ENCODE peak calls at places on chromosomes 16 and 17, in four cellular contexts. One of them, this sample, is unnamed.
A peak's percentile ranks its signal among the peaks of the same experiment; 100 is the strongest.

GRCh38 chr17:31431795-31432658 is 40.6 kb downstream of the RAB11FIP4 start:
- DNase-seq in stimulated activated CD4-positive, alpha-beta T cell treated with anti-CD3 and anti-CD28 coated beads, TNF-alpha, amount 100 ng/mL, for 24 hours: no peak
- DNase-seq in GF-D8: no peak
- DNase-seq in EL: no peak
- DNase-seq in this sample: no peak

GRCh38 chr16:69892378-69892777 is 58.8 kb upstream of the CLEC18A start:
- DNase-seq in GF-D8: no peak
- DNase-seq in stimulated activated CD4-positive, alpha-beta T cell treated with anti-CD3 and anti-CD28 coated beads, TNF-alpha, amount 100 ng/mL, for 24 hours: no peak
- DNase-seq in EL: no peak
- DNase-seq in this sample: no peak

GRCh38 chr16:53773150-53773846 is 69.3 kb downstream of the FTO start:
- DNase-seq in stimulated activated CD4-positive, alpha-beta T cell treated with anti-CD3 and anti-CD28 coated beads, TNF-alpha, amount 100 ng/mL, for 24 hours: no peak
- DNase-seq in GF-D8: peak; percentile 33
- DNase-seq in EL: peak; percentile 72
- DNase-seq in this sample: peak; percentile 73

GRCh38 chr16:84324439-84325262 is 30.0 kb downstream of the WFDC1 start:
- DNase-seq in EL: no peak
- DNase-seq in GF-D8: no peak
- DNase-seq in stimulated activated CD4-positive, alpha-beta T cell treated with anti-CD3 and anti-CD28 coated beads, TNF-alpha, amount 100 ng/mL, for 24 hours: no peak
- DNase-seq in this sample: no peak

GRCh38 chr17:70882504-70882903 is 713.2 kb downstream of the KCNJ2 start:
- DNase-seq in stimulated activated CD4-positive, alpha-beta T cell treated with anti-CD3 and anti-CD28 coated beads, TNF-alpha, amount 100 ng/mL, for 24 hours: no peak
- DNase-seq in EL: no peak
- DNase-seq in GF-D8: no peak
- DNase-seq in this sample: no peak

GRCh38 chr17:75457047-75457654 is 716 bp downstream of the TMEM94 start:
- DNase-seq in GF-D8: no peak
- DNase-seq in EL: peak; percentile 65
- DNase-seq in stimulated activated CD4-positive, alpha-beta T cell treated with anti-CD3 and anti-CD28 coated beads, TNF-alpha, amount 100 ng/mL, for 24 hours: no peak
- DNase-seq in this sample: no peak

GRCh38 chr17:17546399-17547185 is 44.9 kb downstream of the PEMT start:
- DNase-seq in EL: no peak
- DNase-seq in stimulated activated CD4-positive, alpha-beta T cell treated with anti-CD3 and anti-CD28 coated beads, TNF-alpha, amount 100 ng/mL, for 24 hours: no peak
- DNase-seq in GF-D8: no peak
- DNase-seq in this sample: no peak

GRCh38 chr17:740240-741055 is 8.1 kb downstream of the TLCD3A start:
- DNase-seq in stimulated activated CD4-positive, alpha-beta T cell treated with anti-CD3 and anti-CD28 coated beads, TNF-alpha, amount 100 ng/mL, for 24 hours: no peak
- DNase-seq in GF-D8: peak; percentile 67
- DNase-seq in EL: no peak
- DNase-seq in this sample: no peak

GRCh38 chr16:24036614-24037013 is 200.8 kb downstream of the PRKCB start:
- DNase-seq in stimulated activated CD4-positive, alpha-beta T cell treated with anti-CD3 and anti-CD28 coated beads, TNF-alpha, amount 100 ng/mL, for 24 hours: peak; percentile 11
- DNase-seq in GF-D8: no peak
- DNase-seq in EL: peak; percentile 37
- DNase-seq in this sample: peak; percentile 38

GRCh38 chr17:46141645-46142044 is 51.6 kb downstream of the KANSL1 start:
- DNase-seq in EL: no peak
- DNase-seq in GF-D8: no peak
- DNase-seq in stimulated activated CD4-positive, alpha-beta T cell treated with anti-CD3 and anti-CD28 coated beads, TNF-alpha, amount 100 ng/mL, for 24 hours: no peak
- DNase-seq in this sample: no peak

GRCh38 chr16:17101646-17102045 is 369.1 kb downstream of the XYLT1 start:
- DNase-seq in EL: no peak
- DNase-seq in GF-D8: no peak
- DNase-seq in stimulated activated CD4-positive, alpha-beta T cell treated with anti-CD3 and anti-CD28 coated beads, TNF-alpha, amount 100 ng/mL, for 24 hours: no peak
- DNase-seq in this sample: no peak

GRCh38 chr17:56699186-56699895 is 105.8 kb downstream of the NOG start:
- DNase-seq in stimulated activated CD4-positive, alpha-beta T cell treated with anti-CD3 and anti-CD28 coated beads, TNF-alpha, amount 100 ng/mL, for 24 hours: no peak
- DNase-seq in EL: peak; percentile 100
- DNase-seq in GF-D8: no peak
- DNase-seq in this sample: peak; percentile 96

GRCh38 chr17:50586421-50587247 is 26.1 kb downstream of the CACNA1G start:
- DNase-seq in stimulated activated CD4-positive, alpha-beta T cell treated with anti-CD3 and anti-CD28 coated beads, TNF-alpha, amount 100 ng/mL, for 24 hours: no peak
- DNase-seq in EL: no peak
- DNase-seq in GF-D8: no peak
- DNase-seq in this sample: no peak

GRCh38 chr17:80307994-80308671 is 47.5 kb downstream of the RNF213 start:
- DNase-seq in GF-D8: no peak
- DNase-seq in EL: no peak
- DNase-seq in stimulated activated CD4-positive, alpha-beta T cell treated with anti-CD3 and anti-CD28 coated beads, TNF-alpha, amount 100 ng/mL, for 24 hours: no peak
- DNase-seq in this sample: no peak

GRCh38 chr17:29154516-29155234 is 25.5 kb downstream of the MYO18A start:
- DNase-seq in EL: no peak
- DNase-seq in stimulated activated CD4-positive, alpha-beta T cell treated with anti-CD3 and anti-CD28 coated beads, TNF-alpha, amount 100 ng/mL, for 24 hours: no peak
- DNase-seq in GF-D8: no peak
- DNase-seq in this sample: no peak

GRCh38 chr17:10652984-10653680 is 4.0 kb downstream of the MYH3 start:
- DNase-seq in stimulated activated CD4-positive, alpha-beta T cell treated with anti-CD3 and anti-CD28 coated beads, TNF-alpha, amount 100 ng/mL, for 24 hours: no peak
- DNase-seq in GF-D8: peak; percentile 51
- DNase-seq in EL: no peak
- DNase-seq in this sample: no peak

GRCh38 chr17:67602439-67602838 is 115.3 kb upstream of the NOL11 start:
- DNase-seq in EL: no peak
- DNase-seq in GF-D8: no peak
- DNase-seq in stimulated activated CD4-positive, alpha-beta T cell treated with anti-CD3 and anti-CD28 coated beads, TNF-alpha, amount 100 ng/mL, for 24 hours: no peak
- DNase-seq in this sample: no peak

GRCh38 chr16:25143898-25144297 is 32.4 kb downstream of the LCMT1 start:
- DNase-seq in EL: no peak
- DNase-seq in stimulated activated CD4-positive, alpha-beta T cell treated with anti-CD3 and anti-CD28 coated beads, TNF-alpha, amount 100 ng/mL, for 24 hours: no peak
- DNase-seq in GF-D8: no peak
- DNase-seq in this sample: no peak

GRCh38 chr17:51647873-51648272 is 387.5 kb downstream of the UTP18 start:
- DNase-seq in stimulated activated CD4-positive, alpha-beta T cell treated with anti-CD3 and anti-CD28 coated beads, TNF-alpha, amount 100 ng/mL, for 24 hours: no peak
- DNase-seq in EL: peak; percentile 4
- DNase-seq in GF-D8: no peak
- DNase-seq in this sample: no peak

GRCh38 chr17:38562903-38563302 is 42.8 kb downstream of the SRCIN1 start:
- DNase-seq in EL: no peak
- DNase-seq in stimulated activated CD4-positive, alpha-beta T cell treated with anti-CD3 and anti-CD28 coated beads, TNF-alpha, amount 100 ng/mL, for 24 hours: no peak
- DNase-seq in GF-D8: no peak
- DNase-seq in this sample: no peak

GRCh38 chr16:15493416-15494181 is 59.2 kb downstream of the BMERB1 start:
- DNase-seq in EL: peak; percentile 53
- DNase-seq in GF-D8: no peak
- DNase-seq in stimulated activated CD4-positive, alpha-beta T cell treated with anti-CD3 and anti-CD28 coated beads, TNF-alpha, amount 100 ng/mL, for 24 hours: no peak
- DNase-seq in this sample: peak; percentile 18

GRCh38 chr17:37710344-37710886 is 34.4 kb downstream of the HNF1B start:
- DNase-seq in GF-D8: no peak
- DNase-seq in EL: peak; percentile 41
- DNase-seq in stimulated activated CD4-positive, alpha-beta T cell treated with anti-CD3 and anti-CD28 coated beads, TNF-alpha, amount 100 ng/mL, for 24 hours: no peak
- DNase-seq in this sample: peak; percentile 88

GRCh38 chr16:15775663-15776304 is 81.0 kb downstream of the MYH11 start:
- DNase-seq in stimulated activated CD4-positive, alpha-beta T cell treated with anti-CD3 and anti-CD28 coated beads, TNF-alpha, amount 100 ng/mL, for 24 hours: no peak
- DNase-seq in GF-D8: no peak
- DNase-seq in EL: peak; percentile 29
- DNase-seq in this sample: peak; percentile 4

GRCh38 chr17:68819465-68819864 is 135.7 kb downstream of the ABCA8 start:
- DNase-seq in stimulated activated CD4-positive, alpha-beta T cell treated with anti-CD3 and anti-CD28 coated beads, TNF-alpha, amount 100 ng/mL, for 24 hours: no peak
- DNase-seq in GF-D8: no peak
- DNase-seq in EL: no peak
- DNase-seq in this sample: no peak

GRCh38 chr16:30472328-30472942 is at the start of gene ITGAL:
- DNase-seq in stimulated activated CD4-positive, alpha-beta T cell treated with anti-CD3 and anti-CD28 coated beads, TNF-alpha, amount 100 ng/mL, for 24 hours: peak; percentile 71
- DNase-seq in GF-D8: peak; percentile 86
- DNase-seq in EL: no peak
- DNase-seq in this sample: no peak

GRCh38 chr16:89633064-89633631 is 19.7 kb downstream of the DPEP1 start:
- DNase-seq in GF-D8: no peak
- DNase-seq in stimulated activated CD4-positive, alpha-beta T cell treated with anti-CD3 and anti-CD28 coated beads, TNF-alpha, amount 100 ng/mL, for 24 hours: no peak
- DNase-seq in EL: peak; percentile 95
- DNase-seq in this sample: peak; percentile 45

GRCh38 chr16:47467501-47467900 is 6.4 kb downstream of the PHKB start:
- DNase-seq in EL: peak; percentile 26
- DNase-seq in stimulated activated CD4-positive, alpha-beta T cell treated with anti-CD3 and anti-CD28 coated beads, TNF-alpha, amount 100 ng/mL, for 24 hours: no peak
- DNase-seq in GF-D8: no peak
- DNase-seq in this sample: no peak

GRCh38 chr16:17345043-17345442 is 125.7 kb downstream of the XYLT1 start:
- DNase-seq in EL: no peak
- DNase-seq in stimulated activated CD4-positive, alpha-beta T cell treated with anti-CD3 and anti-CD28 coated beads, TNF-alpha, amount 100 ng/mL, for 24 hours: no peak
- DNase-seq in GF-D8: no peak
- DNase-seq in this sample: no peak

GRCh38 chr17:41308251-41308917 is 725 bp downstream of the KRTAP16-1 start:
- DNase-seq in GF-D8: peak; percentile 71
- DNase-seq in stimulated activated CD4-positive, alpha-beta T cell treated with anti-CD3 and anti-CD28 coated beads, TNF-alpha, amount 100 ng/mL, for 24 hours: peak; percentile 22
- DNase-seq in EL: no peak
- DNase-seq in this sample: no peak

GRCh38 chr17:18191967-18192366 is 8.3 kb downstream of the ALKBH5 start:
- DNase-seq in EL: peak; percentile 18
- DNase-seq in stimulated activated CD4-positive, alpha-beta T cell treated with anti-CD3 and anti-CD28 coated beads, TNF-alpha, amount 100 ng/mL, for 24 hours: no peak
- DNase-seq in GF-D8: no peak
- DNase-seq in this sample: no peak

GRCh38 chr17:41284546-41284945 is 9.0 kb downstream of the KRTAP9-7 start:
- DNase-seq in stimulated activated CD4-positive, alpha-beta T cell treated with anti-CD3 and anti-CD28 coated beads, TNF-alpha, amount 100 ng/mL, for 24 hours: no peak
- DNase-seq in EL: peak; percentile 27
- DNase-seq in GF-D8: no peak
- DNase-seq in this sample: no peak

GRCh38 chr17:83183150-83183820 is 103.9 kb downstream of the METRNL start:
- DNase-seq in EL: no peak
- DNase-seq in GF-D8: no peak
- DNase-seq in stimulated activated CD4-positive, alpha-beta T cell treated with anti-CD3 and anti-CD28 coated beads, TNF-alpha, amount 100 ng/mL, for 24 hours: no peak
- DNase-seq in this sample: no peak

GRCh38 chr16:57444711-57445110 is 2.5 kb downstream of the CIAPIN1 start:
- DNase-seq in stimulated activated CD4-positive, alpha-beta T cell treated with anti-CD3 and anti-CD28 coated beads, TNF-alpha, amount 100 ng/mL, for 24 hours: no peak
- DNase-seq in GF-D8: no peak
- DNase-seq in EL: no peak
- DNase-seq in this sample: peak; percentile 9

GRCh38 chr17:81840826-81841778 is 6.3 kb upstream of the PPP1R27 start:
- DNase-seq in EL: no peak
- DNase-seq in GF-D8: peak; percentile 76
- DNase-seq in stimulated activated CD4-positive, alpha-beta T cell treated with anti-CD3 and anti-CD28 coated beads, TNF-alpha, amount 100 ng/mL, for 24 hours: no peak
- DNase-seq in this sample: no peak

GRCh38 chr16:57185446-57185944 is 344 bp downstream of the PSME3IP1 start:
- DNase-seq in GF-D8: no peak
- DNase-seq in EL: peak; percentile 64
- DNase-seq in stimulated activated CD4-positive, alpha-beta T cell treated with anti-CD3 and anti-CD28 coated beads, TNF-alpha, amount 100 ng/mL, for 24 hours: no peak
- DNase-seq in this sample: peak; percentile 47

GRCh38 chr17:10737168-10737622 is 7.4 kb upstream of the TMEM220 start:
- DNase-seq in stimulated activated CD4-positive, alpha-beta T cell treated with anti-CD3 and anti-CD28 coated beads, TNF-alpha, amount 100 ng/mL, for 24 hours: no peak
- DNase-seq in GF-D8: no peak
- DNase-seq in EL: peak; percentile 61
- DNase-seq in this sample: peak; percentile 47

GRCh38 chr16:4160663-4161436 is 44.6 kb upstream of the ADCY9 start:
- DNase-seq in stimulated activated CD4-positive, alpha-beta T cell treated with anti-CD3 and anti-CD28 coated beads, TNF-alpha, amount 100 ng/mL, for 24 hours: no peak
- DNase-seq in GF-D8: no peak
- DNase-seq in EL: peak; percentile 23
- DNase-seq in this sample: no peak

GRCh38 chr16:46690281-46691178 is 1.1 kb downstream of the ORC6 start:
- DNase-seq in EL: peak; percentile 23
- DNase-seq in stimulated activated CD4-positive, alpha-beta T cell treated with anti-CD3 and anti-CD28 coated beads, TNF-alpha, amount 100 ng/mL, for 24 hours: no peak
- DNase-seq in GF-D8: no peak
- DNase-seq in this sample: peak; percentile 26

GRCh38 chr16:89422905-89423630 is 67.3 kb downstream of the ANKRD11 start:
- DNase-seq in EL: peak; percentile 67
- DNase-seq in GF-D8: no peak
- DNase-seq in stimulated activated CD4-positive, alpha-beta T cell treated with anti-CD3 and anti-CD28 coated beads, TNF-alpha, amount 100 ng/mL, for 24 hours: peak; percentile 40
- DNase-seq in this sample: peak; percentile 74

This sample was measured in brain microvascular endothelial cell.